ENCODE peak calls at places on chromosomes 16 and 17, in six cellular contexts. O is RWPE1, T is upper lobe of left lung, P is astrocyte, R is upper lobe of right lung, D is brain microvascular endothelial cell. S is an unnamed sample.

GRCh38 chr16:56102159-56102798 is 89.0 kb upstream of the GNAO1 start:
- DNase-seq in O (no peak), T (peak), P (no peak), R (no peak), D (no peak), S (no peak)

GRCh38 chr16:51326131-51326856 is 175.2 kb upstream of the SALL1 start:
- DNase-seq in O (peak), T (no peak), P (peak), R (no peak), D (peak), S (no peak)

GRCh38 chr17:81328489-81328888 is 33.4 kb upstream of the SLC38A10 start:
- DNase-seq in O (no peak), T (peak), P (no peak), R (peak), D (no peak), S (no peak)

GRCh38 chr17:74201250-74201649 is 2.2 kb upstream of the RPL38 start:
- DNase-seq in O (peak), T (no peak), P (no peak), R (no peak), D (no peak), S (no peak)

GRCh38 chr17:63537991-63538692 is 12.1 kb upstream of the DCAF7 start:
- DNase-seq in O (no peak), T (peak), P (no peak), R (peak), D (no peak), S (no peak)

GRCh38 chr17:44024853-44025252 is 10.1 kb upstream of the TMEM101 start:
- DNase-seq in O (no peak), T (no peak), P (no peak), R (no peak), D (no peak), S (no peak)

GRCh38 chr17:78838574-78839005 is 2.0 kb downstream of the USP36 start:
- DNase-seq in O (no peak), T (no peak), P (no peak), R (no peak), D (no peak), S (peak)

GRCh38 chr16:27749547-27749875 is 199.6 kb downstream of the KATNIP start:
- DNase-seq in O (no peak), T (no peak), P (no peak), R (no peak), D (no peak), S (no peak)

GRCh38 chr17:44628234-44629188 is 27.8 kb upstream of the MEIOC start:
- DNase-seq in O (no peak), T (peak), P (no peak), R (no peak), D (no peak), S (no peak)

GRCh38 chr17:39235555-39236221 is 9.9 kb upstream of the STAC2 start:
- DNase-seq in O (peak), T (no peak), P (peak), R (peak), D (peak), S (no peak)

GRCh38 chr16:77213542-77214108 is 14.4 kb downstream of the SYCE1L start:
- DNase-seq in O (peak), T (no peak), P (peak), R (no peak), D (peak), S (peak)

GRCh38 chr17:55996826-55997225 is 156.4 kb upstream of the ANKFN1 start:
- DNase-seq in O (no peak), T (no peak), P (no peak), R (no peak), D (no peak), S (no peak)

GRCh38 chr16:78127130-78127529 is 27.7 kb downstream of the WWOX start:
- DNase-seq in O (no peak), T (no peak), P (peak), R (no peak), D (peak), S (no peak)

GRCh38 chr16:78505544-78506371 is 406.3 kb downstream of the WWOX start:
- DNase-seq in O (no peak), T (no peak), P (peak), R (peak), D (peak), S (peak)

GRCh38 chr17:75535119-75535537 is 9.6 kb downstream of the LLGL2 start:
- DNase-seq in O (no peak), T (peak), P (no peak), R (no peak), D (no peak), S (no peak)

GRCh38 chr17:42787266-42787665 is 6.9 kb downstream of the WNK4 start:
- DNase-seq in O (no peak), T (peak), P (no peak), R (no peak), D (no peak), S (no peak)

GRCh38 chr17:5773942-5774341 is 189.6 kb upstream of the NLRP1 start:
- DNase-seq in O (no peak), T (no peak), P (no peak), R (no peak), D (no peak), S (no peak)

GRCh38 chr17:75271233-75271954 is 363 bp upstream of the MIF4GD start:
- DNase-seq in O (peak), T (peak), P (peak), R (peak), D (no peak), S (peak)

DNA sequence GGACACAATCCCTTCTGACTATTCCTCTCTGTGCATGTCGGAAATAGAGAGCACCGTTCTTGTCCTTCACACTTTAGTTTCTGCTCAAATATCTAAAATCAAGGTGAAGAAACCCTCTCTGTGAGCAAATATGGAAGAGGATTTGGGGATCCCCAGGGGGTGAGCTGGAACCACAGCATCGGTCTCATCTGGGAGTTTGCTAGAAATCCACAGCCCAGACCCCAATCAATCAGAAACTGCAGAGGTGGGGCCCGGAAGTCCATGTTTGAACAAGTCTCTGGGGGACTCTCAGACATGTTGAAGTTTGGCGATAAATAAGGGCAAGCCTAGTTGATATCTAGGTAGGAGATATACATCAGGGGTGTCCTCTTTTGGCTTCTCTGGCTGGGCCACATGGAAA is 168.2 kb upstream of the FOXF1 start:
- DNase-seq in O (no peak), T (no peak), P (no peak), R (no peak), D (no peak), S (no peak)
- H3K27ac ChIP-seq in O (no peak), T (peak), P (no peak), R (no peak), D (no peak), S (no peak)

GRCh38 chr16:67547423-67548264 is 14.7 kb upstream of the CTCF start:
- DNase-seq in O (no peak), T (no peak), P (no peak), R (peak), D (no peak), S (no peak)

GRCh38 chr16:67549240-67549639 is 13.1 kb upstream of the CTCF start:
- DNase-seq in O (no peak), T (no peak), P (no peak), R (no peak), D (no peak), S (no peak)

GRCh38 chr16:67546761-67547422 is 15.4 kb upstream of the CTCF start:
- DNase-seq in O (peak), T (peak), P (no peak), R (peak), D (peak), S (peak)

GRCh38 chr16:67549936-67550335 is 12.4 kb upstream of the CTCF start:
- DNase-seq in O (no peak), T (no peak), P (no peak), R (no peak), D (no peak), S (no peak)

GRCh38 chr16:67548265-67549126 is 13.8 kb upstream of the CTCF start:
- DNase-seq in O (no peak), T (no peak), P (no peak), R (peak), D (no peak), S (no peak)
- TF ChIP-seq CTCF in O (no peak), T (no peak), P (no peak), R (no peak), D (no peak), S (no peak)

DNA sequence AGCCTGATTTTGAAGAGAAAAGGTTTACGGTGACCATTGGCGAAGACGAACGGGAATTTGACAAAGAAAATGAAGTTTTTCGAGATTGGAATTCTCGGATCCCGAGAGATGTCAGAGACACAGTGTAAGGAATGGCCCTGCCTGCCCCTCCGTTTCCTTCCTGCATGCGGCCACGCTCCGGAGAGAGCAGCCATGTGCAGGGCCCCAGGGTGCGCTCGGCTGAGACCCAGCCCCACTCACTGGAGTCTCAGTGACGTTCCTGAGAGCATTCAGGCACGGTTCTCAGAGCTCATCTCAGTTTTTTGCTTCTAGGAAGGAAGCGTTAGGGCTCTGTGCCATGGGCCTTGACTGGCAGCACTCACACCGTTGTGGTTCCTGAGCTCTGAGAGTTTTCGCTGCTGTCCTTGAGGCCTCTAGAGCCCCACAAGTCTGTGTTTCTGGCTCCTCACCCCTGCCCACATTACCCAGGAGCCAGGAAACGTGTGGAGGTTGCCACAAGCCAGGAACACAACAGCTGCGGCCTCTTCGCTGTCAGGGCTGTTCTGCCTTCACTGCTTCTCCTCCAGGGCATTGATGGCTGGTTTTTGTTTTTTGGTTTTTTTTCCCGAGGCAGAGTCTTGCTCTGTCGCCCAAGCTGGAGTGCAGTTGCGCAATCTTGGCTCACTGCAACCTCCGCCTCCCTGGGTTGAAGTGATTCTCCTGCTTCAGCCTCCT is 29.8 kb downstream of the ZC3H18 start:
- DNase-seq in O (no peak), T (no peak), P (no peak), R (peak), D (no peak), S (no peak)
- H3K27ac ChIP-seq in O (no peak), T (peak), P (no peak), R (peak), D (no peak), S (no peak)

GRCh38 chr17:47280072-47280811 is 26.6 kb downstream of the ITGB3 start:
- DNase-seq in O (no peak), T (no peak), P (no peak), R (no peak), D (peak), S (no peak)

GRCh38 chr17:47277921-47278320 is 24.3 kb downstream of the ITGB3 start:
- DNase-seq in O (no peak), T (no peak), P (no peak), R (no peak), D (no peak), S (no peak)

GRCh38 chr17:47278561-47278960 is 24.9 kb downstream of the ITGB3 start:
- DNase-seq in O (no peak), T (no peak), P (no peak), R (no peak), D (no peak), S (no peak)

GRCh38 chr17:47281246-47281645 is 27.6 kb downstream of the ITGB3 start:
- DNase-seq in O (no peak), T (no peak), P (no peak), R (no peak), D (no peak), S (peak)

DNA sequence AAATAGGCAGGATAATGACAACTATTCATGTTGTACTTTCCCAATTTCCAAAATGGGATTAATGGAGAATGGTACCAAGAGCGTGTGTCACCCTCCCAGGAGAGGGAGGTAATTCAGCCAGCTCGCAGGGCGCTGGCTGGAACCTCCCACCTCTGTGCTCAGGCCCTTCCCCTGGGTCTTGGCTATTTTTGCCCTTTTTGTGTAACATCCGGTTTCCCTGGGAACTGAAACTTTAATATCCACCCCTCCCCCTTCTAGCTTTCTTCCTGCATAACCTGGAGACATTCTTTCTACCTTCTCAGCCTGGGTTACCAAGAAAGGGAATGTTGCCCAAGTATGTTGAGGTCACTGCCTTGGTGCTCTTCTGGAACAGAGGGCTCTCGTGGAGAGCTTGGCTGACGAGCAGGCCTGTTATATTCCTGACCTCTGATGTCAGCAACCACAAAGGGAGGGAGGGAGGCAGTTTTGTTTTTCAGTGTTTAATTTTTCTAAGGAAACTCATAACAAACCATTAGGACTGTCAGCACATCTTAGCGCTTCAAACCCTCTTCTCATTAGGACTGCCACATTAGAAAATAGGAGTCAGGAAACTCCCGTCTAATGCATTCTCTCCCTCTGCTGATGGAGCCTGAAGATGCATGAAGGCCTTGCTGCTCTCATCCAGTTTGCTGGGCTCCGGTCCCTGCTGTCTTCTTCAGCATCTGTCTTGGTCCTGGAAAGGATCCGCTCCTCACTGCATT is 25.6 kb downstream of the ITGB3 start:
- DNase-seq in O (peak), T (peak), P (peak), R (peak), D (peak), S (peak)
- TF ChIP-seq CTCF in O (no peak), T (no peak), P (no peak), R (no peak), D (peak), S (no peak)

GRCh38 chr17:50640701-50641338 is 6.1 kb downstream of the ABCC3 start:
- DNase-seq in O (no peak), T (no peak), P (no peak), R (no peak), D (no peak), S (no peak)
- H3K27ac ChIP-seq in O (peak), T (peak), P (no peak), R (peak), D (no peak), S (peak)

DNA sequence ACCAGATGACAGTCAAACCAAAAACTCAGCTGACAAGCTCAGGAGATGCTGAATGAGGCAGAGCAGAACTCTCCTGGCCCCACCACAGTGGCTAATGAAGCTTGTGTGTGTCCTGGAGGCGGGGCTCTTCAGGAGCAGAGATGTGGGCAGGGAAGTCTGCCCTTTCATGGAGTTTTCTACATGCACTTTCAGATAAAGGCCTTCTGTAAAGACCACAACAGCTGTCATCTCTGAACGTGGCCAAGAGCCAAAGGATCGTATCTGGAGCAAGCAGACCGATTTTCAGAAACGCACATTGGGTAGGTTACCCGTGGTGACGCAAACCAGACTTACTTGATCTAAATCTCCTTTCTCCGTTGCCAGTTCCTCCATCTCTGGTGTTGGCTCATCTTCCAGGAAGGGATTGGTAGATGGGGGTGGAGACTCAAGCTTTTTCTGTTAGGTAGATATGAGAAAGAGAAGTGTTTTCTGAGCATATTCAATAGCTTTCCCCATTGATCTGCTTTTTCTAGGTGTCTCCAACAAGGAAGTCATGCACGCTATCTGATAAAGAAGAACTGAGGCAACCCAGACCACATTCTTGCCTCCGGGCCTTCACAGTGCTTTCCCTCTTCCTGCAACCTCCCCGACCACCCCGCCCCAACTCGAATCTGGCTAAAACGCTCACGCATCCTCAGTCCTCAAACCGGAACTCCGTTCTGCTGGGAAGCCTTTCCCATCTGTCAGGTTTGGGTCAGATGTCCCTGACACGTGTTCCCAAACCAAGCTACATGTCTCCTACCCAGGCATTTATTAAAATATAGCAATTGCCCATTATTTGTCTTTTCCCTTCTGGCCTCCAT is 113.0 kb downstream of the VPS53 start:
- DNase-seq in O (no peak), T (no peak), P (peak), R (no peak), D (no peak), S (no peak)
- TF ChIP-seq CTCF in O (no peak), T (no peak), P (no peak), R (no peak), D (no peak), S (no peak)